ENCODE peak calls at places on chromosomes 3 and 15, in four cellular contexts. One of them, this sample, is unnamed.

GRCh38 chr3:43455233-43455632 is 166.6 kb downstream of the ANO10 start:
- DNase-seq in HepG2: peak
- DNase-seq in GM12878: no peak
- DNase-seq in K562: peak
- DNase-seq in this sample: peak

GRCh38 chr15:39589815-39590644 is 9.2 kb downstream of the THBS1 start:
- DNase-seq in HepG2: no peak
- DNase-seq in GM12878: no peak
- DNase-seq in K562: no peak
- DNase-seq in this sample: no peak

GRCh38 chr15:80010131-80010673 is 39.2 kb upstream of the BCL2A1 start:
- DNase-seq in HepG2: no peak
- DNase-seq in GM12878: no peak
- DNase-seq in K562: no peak
- DNase-seq in this sample: peak

GRCh38 chr15:32849769-32850668 is 132.2 kb downstream of the GREM1 start:
- DNase-seq in HepG2: no peak
- DNase-seq in GM12878: no peak
- DNase-seq in K562: no peak
- DNase-seq in this sample: peak

GRCh38 chr3:11517601-11518000 is 126.1 kb downstream of the VGLL4 start:
- DNase-seq in HepG2: no peak
- DNase-seq in GM12878: no peak
- DNase-seq in K562: no peak
- DNase-seq in this sample: no peak

GRCh38 chr3:159806412-159806811 is 182.2 kb upstream of the IL12A start:
- DNase-seq in HepG2: no peak
- DNase-seq in GM12878: no peak
- DNase-seq in K562: no peak
- DNase-seq in this sample: no peak

GRCh38 chr3:155780291-155780690 is 25.8 kb downstream of the C3orf33 start:
- DNase-seq in HepG2: no peak
- DNase-seq in GM12878: no peak
- DNase-seq in K562: no peak
- DNase-seq in this sample: no peak

GRCh38 chr3:197435426-197435825 is 120.3 kb downstream of the BDH1 start:
- DNase-seq in HepG2: no peak
- DNase-seq in GM12878: no peak
- DNase-seq in K562: no peak
- DNase-seq in this sample: no peak

GRCh38 chr3:47194994-47195393 is 31.1 kb upstream of the SETD2 start:
- DNase-seq in HepG2: no peak
- DNase-seq in GM12878: no peak
- DNase-seq in K562: no peak
- DNase-seq in this sample: no peak

GRCh38 chr15:101372149-101372577 is 77.1 kb upstream of the SNRPA1 start:
- DNase-seq in HepG2: no peak
- DNase-seq in GM12878: no peak
- DNase-seq in K562: no peak
- DNase-seq in this sample: no peak

GRCh38 chr3:52527732-52528595 is 5.7 kb downstream of the NT5DC2 start:
- DNase-seq in HepG2: no peak
- DNase-seq in GM12878: no peak
- DNase-seq in K562: no peak
- DNase-seq in this sample: no peak

GRCh38 chr15:68693071-68693470 is 114.3 kb downstream of the CORO2B start:
- DNase-seq in HepG2: no peak
- DNase-seq in GM12878: no peak
- DNase-seq in K562: no peak
- DNase-seq in this sample: no peak

GRCh38 chr3:13575459-13576061 is 26.6 kb downstream of the FBLN2 start:
- DNase-seq in HepG2: no peak
- DNase-seq in GM12878: no peak
- DNase-seq in K562: peak
- DNase-seq in this sample: no peak

GRCh38 chr15:56640127-56640526 is 93.2 kb downstream of the ZNF280D start:
- DNase-seq in HepG2: no peak
- DNase-seq in GM12878: no peak
- DNase-seq in K562: no peak
- DNase-seq in this sample: no peak

GRCh38 chr3:141576744-141577052 is 89.9 kb downstream of the RASA2 start:
- DNase-seq in HepG2: no peak
- DNase-seq in GM12878: no peak
- DNase-seq in K562: no peak
- DNase-seq in this sample: no peak
- TF ChIP-seq BHLHE40 in HepG2: no peak
- TF ChIP-seq BHLHE40 in GM12878: no peak
- TF ChIP-seq BHLHE40 in K562: no peak
- TF ChIP-seq BHLHE40 in this sample: no peak

DNA sequence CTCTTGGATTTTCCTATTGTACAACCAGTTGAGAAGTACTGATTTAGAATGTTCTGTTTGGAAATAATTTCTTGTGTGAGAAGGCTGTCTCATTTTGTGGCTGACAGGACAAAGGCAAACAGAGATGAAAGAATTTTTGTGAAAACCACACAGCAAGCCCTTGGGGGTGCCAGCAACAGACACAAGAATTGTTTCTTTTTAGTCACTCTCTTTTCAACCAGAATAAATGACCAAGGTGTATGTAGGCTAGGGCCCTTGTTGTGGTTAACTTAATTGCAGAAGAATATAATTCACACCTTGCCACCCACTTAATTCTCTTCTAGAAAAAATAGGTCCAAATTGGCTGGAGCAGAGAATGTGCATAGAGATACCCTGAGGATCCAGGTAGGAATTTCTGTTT is 329.4 kb upstream of the TBC1D5 start:
- DNase-seq in HepG2: no peak
- DNase-seq in GM12878: no peak
- DNase-seq in K562: no peak
- DNase-seq in this sample: no peak
- TF ChIP-seq POLR2AphosphoS2 in HepG2: no peak
- TF ChIP-seq POLR2AphosphoS2 in GM12878: no peak
- TF ChIP-seq POLR2AphosphoS2 in K562: no peak
- TF ChIP-seq POLR2AphosphoS2 in this sample: no peak

GRCh38 chr3:18036486-18036885 is 294.1 kb upstream of the TBC1D5 start:
- DNase-seq in HepG2: no peak
- DNase-seq in GM12878: no peak
- DNase-seq in K562: no peak
- DNase-seq in this sample: no peak
- TF ChIP-seq CTCF in HepG2: no peak
- TF ChIP-seq CTCF in GM12878: no peak
- TF ChIP-seq CTCF in K562: no peak
- TF ChIP-seq CTCF in this sample: no peak

GRCh38 chr3:72412557-72412956 is 435.7 kb downstream of the SHQ1 start:
- DNase-seq in HepG2: no peak
- DNase-seq in GM12878: no peak
- DNase-seq in K562: no peak
- DNase-seq in this sample: no peak
- TF ChIP-seq BHLHE40 in HepG2: no peak
- TF ChIP-seq BHLHE40 in GM12878: no peak
- TF ChIP-seq BHLHE40 in K562: no peak
- TF ChIP-seq BHLHE40 in this sample: no peak

DNA sequence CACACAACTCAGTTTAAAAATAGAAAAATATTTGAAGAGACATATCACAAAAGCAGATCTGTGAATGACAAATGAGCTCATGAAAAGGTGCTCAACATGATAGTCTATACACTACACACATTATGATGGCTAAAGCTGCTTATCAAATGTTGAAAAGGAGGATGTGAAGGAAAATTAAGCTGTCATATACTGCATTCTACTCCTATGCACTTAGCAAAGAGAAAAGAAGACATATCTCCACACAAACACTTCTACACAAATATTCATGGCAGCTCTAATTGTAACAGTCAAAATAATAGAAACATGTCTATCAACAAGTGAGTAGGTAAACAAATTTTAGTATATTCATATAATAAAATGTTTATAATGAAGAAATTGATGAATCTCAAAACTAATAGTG is 540.5 kb downstream of the PLOD2 start:
- DNase-seq in HepG2: no peak
- DNase-seq in GM12878: no peak
- DNase-seq in K562: no peak
- DNase-seq in this sample: no peak
- TF ChIP-seq POLR2AphosphoS2 in HepG2: no peak
- TF ChIP-seq POLR2AphosphoS2 in GM12878: no peak
- TF ChIP-seq POLR2AphosphoS2 in K562: no peak
- TF ChIP-seq POLR2AphosphoS2 in this sample: no peak

GRCh38 chr3:138317687-138318086 is 12.0 kb downstream of the NME9 start:
- DNase-seq in HepG2: no peak
- DNase-seq in GM12878: no peak
- DNase-seq in K562: no peak
- DNase-seq in this sample: no peak
- TF ChIP-seq CTCF in HepG2: no peak
- TF ChIP-seq CTCF in GM12878: no peak
- TF ChIP-seq CTCF in K562: no peak
- TF ChIP-seq CTCF in this sample: no peak

GRCh38 chr15:44261007-44261706 is 27.4 kb upstream of the GOLM2 start:
- DNase-seq in HepG2: peak
- DNase-seq in GM12878: no peak
- DNase-seq in K562: peak
- DNase-seq in this sample: no peak
- TF ChIP-seq BHLHE40 in HepG2: no peak
- TF ChIP-seq BHLHE40 in GM12878: no peak
- TF ChIP-seq BHLHE40 in K562: no peak
- TF ChIP-seq BHLHE40 in this sample: no peak

DNA sequence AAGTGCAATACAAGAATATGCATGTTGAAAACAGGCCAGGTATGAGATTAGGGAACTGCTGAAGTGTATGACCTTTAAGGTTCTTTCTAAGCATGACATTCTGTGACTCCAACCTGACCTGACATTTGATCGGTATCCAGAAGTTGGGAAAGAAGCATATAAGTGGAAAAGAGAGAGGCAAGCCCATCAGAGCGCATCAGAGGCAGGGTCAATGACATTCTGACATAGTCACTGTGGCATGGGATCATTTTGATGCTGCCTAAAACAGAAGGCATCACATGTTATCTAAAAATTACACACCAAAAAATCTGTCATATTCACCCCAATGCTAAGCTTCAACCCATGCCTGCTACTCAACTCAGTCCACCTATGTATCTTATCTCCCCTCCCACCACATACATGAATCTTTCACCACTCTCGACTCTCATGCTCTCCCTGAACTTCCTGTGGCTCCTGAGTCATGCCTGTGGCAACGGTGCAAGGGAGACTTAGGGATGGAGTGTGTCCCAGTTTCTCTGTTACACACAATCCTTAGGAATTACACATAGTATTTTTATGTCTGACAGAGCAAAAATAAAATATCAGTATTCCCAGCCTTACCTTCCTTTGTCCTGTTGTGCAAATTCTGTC is 20.5 kb upstream of the LRRN1 start:
- DNase-seq in HepG2: no peak
- DNase-seq in GM12878: no peak
- DNase-seq in K562: no peak
- DNase-seq in this sample: no peak
- TF ChIP-seq POLR2AphosphoS2 in HepG2: no peak
- TF ChIP-seq POLR2AphosphoS2 in GM12878: no peak
- TF ChIP-seq POLR2AphosphoS2 in K562: no peak
- TF ChIP-seq POLR2AphosphoS2 in this sample: no peak

GRCh38 chr15:69957175-69957574 is 140.5 kb downstream of the TLE3 start:
- DNase-seq in HepG2: no peak
- DNase-seq in GM12878: no peak
- DNase-seq in K562: peak
- DNase-seq in this sample: no peak
- TF ChIP-seq CTCF in HepG2: no peak
- TF ChIP-seq CTCF in GM12878: no peak
- TF ChIP-seq CTCF in K562: no peak
- TF ChIP-seq CTCF in this sample: no peak

DNA sequence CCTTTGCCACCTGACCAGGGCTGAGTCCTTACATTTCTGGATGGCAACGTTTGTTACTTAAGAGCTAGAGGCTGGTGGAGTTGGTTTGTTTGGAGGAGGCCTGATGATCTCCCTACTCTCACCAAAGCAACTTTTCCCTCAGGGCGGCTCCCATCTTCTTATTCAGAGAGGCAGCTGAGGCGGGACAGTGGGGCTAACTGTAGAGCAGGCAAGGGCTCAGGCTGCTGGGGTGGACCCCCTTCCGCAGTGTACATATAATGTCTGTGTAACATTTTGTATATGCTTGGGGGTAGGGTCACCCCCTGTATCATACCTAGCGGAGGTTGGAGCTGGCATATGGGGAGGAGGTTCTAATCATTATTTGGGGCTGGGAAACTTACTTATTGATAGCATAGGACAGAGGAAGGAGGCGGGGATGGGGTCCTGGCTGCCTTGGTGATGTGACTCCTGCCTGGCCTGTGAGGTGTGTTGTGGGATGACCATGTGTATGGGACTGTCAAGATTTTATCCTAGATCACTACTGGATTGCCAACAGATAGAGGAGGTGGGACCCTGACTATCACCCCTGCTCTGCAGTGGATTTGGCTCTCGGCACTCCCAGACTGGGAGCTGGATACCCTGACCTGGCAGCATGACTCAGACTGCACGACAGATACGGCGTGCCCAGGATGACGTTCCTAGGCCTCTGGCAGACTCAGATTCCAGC is 52.5 kb upstream of the UBE2Q2 start:
- DNase-seq in HepG2: no peak
- DNase-seq in GM12878: no peak
- DNase-seq in K562: no peak
- DNase-seq in this sample: no peak
- TF ChIP-seq BHLHE40 in HepG2: no peak
- TF ChIP-seq BHLHE40 in GM12878: no peak
- TF ChIP-seq BHLHE40 in K562: no peak
- TF ChIP-seq BHLHE40 in this sample: no peak